ENCODE peak calls at places on chromosomes 1 and 21, in six cellular contexts. H is heart left ventricle, V is mesenchymal stem cell, T is fibroblast of lung, F is mucosa of descending colon, W is psoas muscle. M is an unnamed sample.

GRCh38 chr1:206022766-206023165 is 929 bp downstream of the CTSE start:
- DNase-seq in V (no peak), W (no peak), H (no peak), F (no peak), T (no peak), M (no peak)

GRCh38 chr1:108152782-108153222 is 47.3 kb downstream of the SLC25A24 start:
- DNase-seq in T (no peak), H (no peak), F (no peak), W (no peak), V (no peak), M (no peak)

GRCh38 chr1:220880726-220881506 is 1.7 kb downstream of the HLX start:
- DNase-seq in H (peak; percentile 73), F (peak; percentile 68), T (peak; percentile 42), W (peak; percentile 88), V (peak; percentile 94), M (peak; percentile 70)

GRCh38 chr1:119632103-119632490 is 16.0 kb downstream of the ZNF697 start:
- DNase-seq in F (no peak), W (no peak), T (no peak), H (peak; percentile 37), V (no peak), M (peak; percentile 43)

GRCh38 chr1:10522324-10522860 is 47.6 kb downstream of the PEX14 start:
- DNase-seq in H (no peak), T (no peak), F (no peak), V (no peak), W (no peak), M (no peak)

GRCh38 chr1:190453550-190453949 is 24.1 kb downstream of the BRINP3 start:
- DNase-seq in H (no peak), F (no peak), W (no peak), V (no peak), T (no peak), M (no peak)

GRCh38 chr1:48006318-48006717 is 9.1 kb upstream of the TRABD2B start:
- DNase-seq in V (no peak), F (no peak), T (no peak), H (no peak), W (no peak), M (no peak)

GRCh38 chr1:218171302-218171893 is 113.7 kb upstream of the RRP15 start:
- DNase-seq in T (peak; percentile 26), H (no peak), W (no peak), V (peak; percentile 52), F (no peak), M (no peak)

GRCh38 chr1:197486948-197487347 is 218.9 kb downstream of the CRB1 start:
- DNase-seq in V (peak; percentile 34), F (no peak), H (no peak), W (no peak), T (peak; percentile 25), M (no peak)

GRCh38 chr21:28547795-28548194 is 444.9 kb downstream of the LTN1 start:
- DNase-seq in T (peak; percentile 11), W (peak; percentile 50), H (no peak), V (no peak), F (no peak), M (no peak)
- H3K4me1 ChIP-seq in T (peaks cover 2% of the 10 kb centered on the region), W (no peaks in the 10 kb centered on the region), H (no peaks in the 10 kb centered on the region), V (no peaks in the 10 kb centered on the region), F (no peaks in the 10 kb centered on the region), M (no peaks in the 10 kb centered on the region)

GRCh38 chr1:46171351-46171750 is 3.5 kb upstream of the TSPAN1 start:
- DNase-seq in T (no peak), V (no peak), W (peak; percentile 63), H (peak; percentile 76), F (no peak), M (peak; percentile 53)
- H3K4me1 ChIP-seq in T (peaks cover 6% of the 10 kb centered on the region), V (peaks cover 30% of the 10 kb centered on the region), W (peaks cover 43% of the 10 kb centered on the region), H (peaks cover 33% of the 10 kb centered on the region), F (peaks cover 8% of the 10 kb centered on the region), M (peaks cover 89% of the 10 kb centered on the region)

DNA sequence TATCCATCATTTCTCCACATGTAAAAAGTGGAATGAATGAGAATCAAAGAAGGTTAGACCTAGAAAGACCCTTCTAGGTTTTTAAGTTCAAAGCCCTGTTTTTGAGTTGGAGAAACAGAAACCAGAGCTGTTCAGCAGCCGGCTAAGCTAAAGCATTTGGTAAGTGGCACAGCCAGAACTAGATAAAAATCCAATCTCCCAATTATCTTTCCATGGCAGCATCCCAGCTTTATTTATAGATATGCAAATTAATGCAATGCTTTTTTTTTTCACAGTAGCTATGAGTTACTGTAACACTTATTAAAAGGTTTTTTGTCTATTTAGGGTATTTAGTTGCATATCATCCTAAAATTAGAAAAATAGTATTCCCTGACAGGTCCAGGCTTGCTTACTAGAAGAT is 85.1 kb downstream of the NIBAN1 start:
- DNase-seq in T (no peak), H (no peak), F (no peak), W (no peak), V (no peak), M (no peak)
- H3K4me1 ChIP-seq in T (peaks cover 5% of the 10 kb centered on the region), H (peaks cover 24% of the 10 kb centered on the region), F (no peaks in the 10 kb centered on the region), W (peaks cover 50% of the 10 kb centered on the region), V (peaks cover 7% of the 10 kb centered on the region), M (peaks cover 98% of the 10 kb centered on the region)

DNA sequence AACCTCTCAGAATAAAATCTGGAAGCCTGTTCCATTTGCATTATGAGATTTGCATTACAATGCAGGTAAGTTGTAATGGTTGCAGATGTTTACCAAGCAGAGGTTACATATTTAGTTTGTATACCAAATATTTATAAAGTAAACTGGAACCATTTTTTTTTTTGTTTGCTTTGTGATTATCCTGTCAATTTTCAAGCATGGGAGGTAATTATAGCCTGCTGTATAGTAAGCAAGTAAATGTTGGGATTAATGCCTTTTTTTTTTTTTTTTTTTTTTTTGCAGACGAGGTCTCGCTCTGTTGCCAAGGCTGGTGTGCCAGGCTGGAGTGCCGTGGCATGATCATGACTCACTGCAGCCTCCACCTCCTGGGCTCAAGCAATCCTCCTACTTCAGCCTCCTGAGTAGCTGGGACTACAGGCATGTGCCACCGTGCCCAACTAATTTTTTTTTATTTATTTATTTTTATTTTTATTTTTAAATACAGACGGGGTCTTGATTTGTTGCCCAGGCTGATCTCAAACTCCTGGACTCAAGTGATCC is 21.0 kb downstream of the NFYC start:
- DNase-seq in V (no peak), T (no peak), W (no peak), F (no peak), H (no peak), M (no peak)
- H3K4me1 ChIP-seq in V (peaks cover 4% of the 10 kb centered on the region), T (peaks cover 11% of the 10 kb centered on the region), W (peaks cover 71% of the 10 kb centered on the region), F (peaks cover 42% of the 10 kb centered on the region), H (peaks cover 33% of the 10 kb centered on the region), M (peaks cover 95% of the 10 kb centered on the region)

DNA sequence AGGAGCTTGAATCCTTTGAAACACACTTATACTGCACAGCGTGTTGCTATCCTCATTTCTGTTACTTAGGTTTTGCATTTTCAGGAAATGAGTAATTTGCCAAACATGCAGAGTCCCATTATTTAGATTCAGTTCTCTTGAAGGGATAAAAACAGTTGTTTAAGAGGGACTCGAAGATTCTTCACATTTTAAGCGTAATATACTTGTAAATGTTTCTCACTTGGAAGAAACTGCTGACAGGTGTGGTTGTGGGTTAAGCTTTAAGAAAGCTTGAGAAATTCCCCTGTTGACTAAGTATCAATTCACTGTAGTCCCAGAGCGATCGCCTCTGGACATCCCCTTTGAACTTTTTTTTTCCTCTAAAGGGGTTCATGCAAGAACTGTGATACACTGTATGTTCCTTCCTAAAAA is 30.6 kb upstream of the RGS1 start:
- DNase-seq in V (peak; percentile 82), T (peak; percentile 93), H (no peak), F (no peak), W (no peak), M (no peak)
- H3K4me1 ChIP-seq in V (no peaks in the 10 kb centered on the region), T (peaks cover 7% of the 10 kb centered on the region), H (peaks cover 2% of the 10 kb centered on the region), F (peaks cover 2% of the 10 kb centered on the region), W (no peaks in the 10 kb centered on the region), M (peaks cover 3% of the 10 kb centered on the region)

DNA sequence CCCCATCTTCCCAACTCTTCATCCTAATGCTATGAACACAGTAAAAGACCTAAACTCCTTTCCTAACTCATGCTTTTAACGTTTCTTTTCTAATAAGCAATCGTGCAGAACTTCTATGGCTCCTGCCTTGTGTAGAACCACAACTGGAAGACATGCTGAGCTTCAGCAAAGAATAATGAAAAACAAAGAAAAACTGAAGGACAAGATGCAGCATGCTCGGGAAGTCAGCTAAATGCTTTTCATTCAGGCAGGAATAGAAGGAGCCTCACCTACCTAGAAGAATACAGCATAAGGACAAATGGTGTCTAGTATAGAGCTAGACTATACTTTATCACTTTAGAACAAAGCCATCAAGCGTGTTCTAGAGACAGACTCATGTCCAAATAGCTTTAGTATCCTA is 45.9 kb downstream of the LUZP1 start:
- DNase-seq in F (no peak), T (no peak), W (no peak), H (no peak), V (no peak), M (no peak)
- H3K4me1 ChIP-seq in F (peaks cover 54% of the 10 kb centered on the region), T (peaks cover 3% of the 10 kb centered on the region), W (peaks cover 11% of the 10 kb centered on the region), H (peaks cover 15% of the 10 kb centered on the region), V (peaks cover 11% of the 10 kb centered on the region), M (peaks cover 87% of the 10 kb centered on the region)

GRCh38 chr1:27000817-27001460 is 7.4 kb downstream of the TRNP1 start:
- DNase-seq in W (no peak), F (no peak), V (peak; percentile 86), T (peak; percentile 81), H (no peak), M (no peak)
- H3K4me1 ChIP-seq in W (peaks cover 7% of the 10 kb centered on the region), F (peaks cover 3% of the 10 kb centered on the region), V (peaks cover 68% of the 10 kb centered on the region), T (peaks cover 37% of the 10 kb centered on the region), H (peaks cover 19% of the 10 kb centered on the region), M (peaks cover 87% of the 10 kb centered on the region)

GRCh38 chr1:3905266-3905952 is 5.3 kb upstream of the C1orf174 start:
- DNase-seq in F (no peak), H (no peak), T (no peak), V (no peak), W (no peak), M (no peak)

GRCh38 chr1:3907621-3908165 is 7.6 kb upstream of the C1orf174 start:
- DNase-seq in V (no peak), T (no peak), H (no peak), W (peak; percentile 12), F (peak; percentile 11), M (no peak)

GRCh38 chr1:3905953-3906671 is 6.0 kb upstream of the C1orf174 start:
- DNase-seq in V (no peak), H (no peak), F (no peak), T (no peak), W (no peak), M (no peak)

GRCh38 chr1:3906672-3907020 is 6.6 kb upstream of the C1orf174 start:
- DNase-seq in T (no peak), H (no peak), F (no peak), V (no peak), W (no peak), M (no peak)

DNA sequence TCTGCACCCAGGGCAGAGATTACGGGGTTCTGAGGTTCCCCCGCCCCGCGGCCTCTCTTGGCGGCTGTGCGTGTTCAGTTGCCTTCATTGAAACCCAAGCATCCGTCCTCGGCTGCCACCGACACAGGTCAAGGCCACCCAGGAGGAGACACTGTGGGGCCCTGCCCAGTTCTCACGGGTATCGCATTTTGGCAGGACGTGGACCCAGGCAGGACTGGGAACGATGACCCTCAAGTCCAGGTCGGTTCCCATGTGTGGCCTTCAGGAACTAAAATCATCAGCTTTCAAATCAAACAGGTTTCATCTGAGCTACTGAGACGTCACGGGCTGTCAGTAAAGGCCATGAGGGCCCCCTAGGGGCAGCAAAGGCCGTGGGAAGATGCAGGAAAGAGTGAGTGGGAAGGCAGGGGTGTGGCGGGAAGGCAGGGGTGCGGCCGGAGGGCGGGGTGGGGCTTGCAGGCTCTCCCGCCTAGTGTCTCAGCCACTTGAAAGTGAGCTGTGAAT is 7.0 kb upstream of the C1orf174 start:
- DNase-seq in V (no peak), F (no peak), T (no peak), H (no peak), W (peak; percentile 33), M (no peak)
- H3K4me1 ChIP-seq in V (peaks cover 16% of the 10 kb centered on the region), F (peaks cover 13% of the 10 kb centered on the region), T (no peaks in the 10 kb centered on the region), H (peaks cover 3% of the 10 kb centered on the region), W (no peaks in the 10 kb centered on the region), M (peaks cover 5% of the 10 kb centered on the region)

GRCh38 chr1:213982814-213983588 is 4.8 kb upstream of the PROX1 start:
- DNase-seq in V (no peak), H (no peak), W (peak; percentile 62), T (peak; percentile 13), F (peak; percentile 56), M (peak; percentile 40)
- H3K4me1 ChIP-seq in V (peaks cover 18% of the 10 kb centered on the region), H (peaks cover 11% of the 10 kb centered on the region), W (peaks cover 12% of the 10 kb centered on the region), T (no peaks in the 10 kb centered on the region), F (peaks cover 19% of the 10 kb centered on the region), M (peaks cover 50% of the 10 kb centered on the region)

GRCh38 chr1:6956488-6957159 is 171.4 kb downstream of the CAMTA1 start:
- DNase-seq in H (no peak), W (no peak), F (no peak), V (no peak), T (no peak), M (no peak)
- H3K4me1 ChIP-seq in H (peaks cover 3% of the 10 kb centered on the region), W (peaks cover 13% of the 10 kb centered on the region), F (peaks cover 4% of the 10 kb centered on the region), V (peaks cover 4% of the 10 kb centered on the region), T (no peaks in the 10 kb centered on the region), M (peaks cover 16% of the 10 kb centered on the region)